ENCODE peak calls at places on chromosomes 5 and 9, in six cellular contexts. L is mesendoderm, E is neuronal stem cell, G is IMR-90, B is H9, Y is mesenchymal stem cell. O is an unnamed sample.

GRCh38 chr9:21317956-21318923 is 13.1 kb upstream of the IFNA5 start:
- DNase-seq in L (peak; percentile 41), E (peak; percentile 29), G (peak; percentile 50), B (no peak), Y (peak; percentile 56), O (peak; percentile 10)

GRCh38 chr5:176391479-176391878 is 2.9 kb downstream of the HIGD2A start:
- DNase-seq in L (peak; percentile 22), E (no peak), G (no peak), B (no peak), Y (no peak), O (no peak)

GRCh38 chr9:105150991-105151685 is 93.3 kb upstream of the SLC44A1 start:
- DNase-seq in L (no peak), E (no peak), G (peak; percentile 69), B (no peak), Y (peak; percentile 51), O (peak; percentile 58)

GRCh38 chr9:101486693-101487442 is 46.8 kb upstream of the RNF20 start:
- DNase-seq in L (peak; percentile 85), E (peak; percentile 69), G (peak; percentile 54), B (peak; percentile 89), Y (peak; percentile 72), O (no peak)

GRCh38 chr5:148760945-148761638 is 65.3 kb upstream of the ADRB2 start:
- DNase-seq in L (no peak), E (no peak), G (no peak), B (no peak), Y (no peak), O (no peak)

GRCh38 chr5:56440871-56441740 is 208.0 kb upstream of the ANKRD55 start:
- DNase-seq in L (no peak), E (no peak), G (peak; percentile 88), B (no peak), Y (peak; percentile 91), O (peak; percentile 52)

GRCh38 chr9:127143920-127144465 is 21.6 kb upstream of the ANGPTL2 start:
- DNase-seq in L (no peak), E (no peak), G (no peak), B (no peak), Y (no peak), O (no peak)

GRCh38 chr5:139392678-139393496 is 2.0 kb downstream of the PROB1 start:
- DNase-seq in L (peak; percentile 91), E (no peak), G (no peak), B (peak; percentile 91), Y (peak; percentile 64), O (peak; percentile 26)

GRCh38 chr9:21434202-21435014 is 5.8 kb upstream of the IFNA1 start:
- DNase-seq in L (peak; percentile 66), E (no peak), G (peak; percentile 73), B (no peak), Y (peak; percentile 60), O (peak; percentile 91)

GRCh38 chr5:33764786-33765185 is 127.0 kb downstream of the ADAMTS12 start:
- DNase-seq in L (no peak), E (no peak), G (no peak), B (no peak), Y (no peak), O (no peak)

GRCh38 chr5:96090205-96090604 is 128.6 kb upstream of the ELL2 start:
- DNase-seq in L (no peak), E (no peak), G (no peak), B (no peak), Y (no peak), O (no peak)

GRCh38 chr9:89529243-89530030 is 31.5 kb upstream of the SEMA4D start:
- DNase-seq in L (no peak), E (no peak), G (no peak), B (no peak), Y (no peak), O (no peak)

GRCh38 chr9:134936021-134936761 is 18.5 kb upstream of the FCN1 start:
- DNase-seq in L (peak; percentile 26), E (no peak), G (no peak), B (no peak), Y (no peak), O (no peak)

GRCh38 chr5:16983022-16983639 is 47.0 kb upstream of the MYO10 start:
- DNase-seq in L (no peak), E (no peak), G (no peak), B (no peak), Y (peak; percentile 55), O (no peak)

GRCh38 chr5:16593013-16593412 is 23.8 kb downstream of the RETREG1 start:
- DNase-seq in L (no peak), E (no peak), G (no peak), B (no peak), Y (no peak), O (no peak)

GRCh38 chr9:37575511-37575914 is 667 bp downstream of the FBXO10 start:
- DNase-seq in L (no peak), E (no peak), G (no peak), B (no peak), Y (peak; percentile 39), O (no peak)

GRCh38 chr9:127448112-127448805 is 2.9 kb downstream of the RPL12 start:
- DNase-seq in L (no peak), E (no peak), G (no peak), B (no peak), Y (no peak), O (no peak)

GRCh38 chr5:180785794-180786221 is 16.8 kb downstream of the MGAT1 start:
- DNase-seq in L (peak; percentile 94), E (peak; percentile 62), G (peak; percentile 64), B (peak; percentile 88), Y (peak; percentile 31), O (peak; percentile 94)

GRCh38 chr5:100777680-100778281 is 125.3 kb downstream of the ST8SIA4 start:
- DNase-seq in L (peak; percentile 25), E (no peak), G (peak; percentile 89), B (no peak), Y (peak; percentile 81), O (no peak)

GRCh38 chr9:69122391-69123141 is 51.5 kb upstream of the TJP2 start:
- DNase-seq in L (peak; percentile 80), E (peak; percentile 38), G (peak; percentile 84), B (peak; percentile 43), Y (peak; percentile 64), O (peak; percentile 79)

GRCh38 chr5:142821733-142822487 is 51.7 kb downstream of the ARHGAP26 start:
- DNase-seq in L (no peak), E (no peak), G (peak; percentile 93), B (no peak), Y (peak; percentile 82), O (peak; percentile 38)

GRCh38 chr5:142819292-142819691 is 49.1 kb downstream of the ARHGAP26 start:
- DNase-seq in L (no peak), E (no peak), G (no peak), B (no peak), Y (no peak), O (peak; percentile 78)

GRCh38 chr5:142819816-142820215 is 49.6 kb downstream of the ARHGAP26 start:
- DNase-seq in L (no peak), E (no peak), G (peak; percentile 57), B (no peak), Y (no peak), O (no peak)

GRCh38 chr5:142820447-142820846 is 50.3 kb downstream of the ARHGAP26 start:
- DNase-seq in L (no peak), E (no peak), G (no peak), B (no peak), Y (no peak), O (no peak)

GRCh38 chr5:142821027-142821732 is 51.0 kb downstream of the ARHGAP26 start:
- DNase-seq in L (no peak), E (no peak), G (no peak), B (no peak), Y (no peak), O (no peak)
- H3K4me1 ChIP-seq in L (peaks cover 3% of the 10 kb centered on the region), E (peaks cover 9% of the 10 kb centered on the region), G (peaks cover 21% of the 10 kb centered on the region), B (peaks cover 11% of the 10 kb centered on the region), Y (peaks cover 38% of the 10 kb centered on the region), O (peaks cover 8% of the 10 kb centered on the region)

GRCh38 chr9:130526854-130527650 is 52.3 kb upstream of the FUBP3 start:
- DNase-seq in L (no peak), E (no peak), G (no peak), B (no peak), Y (no peak), O (no peak)
- H2AK5ac ChIP-seq in L (no peak overlapping the region), E (peak overlapping the region; percentile 82), G (no peak overlapping the region), B (no peak overlapping the region), Y (no peak overlapping the region), O (no peak overlapping the region)

GRCh38 chr5:135978212-135978631 is 23.4 kb upstream of the LECT2 start:
- DNase-seq in L (peak; percentile 87), E (no peak), G (no peak), B (no peak), Y (no peak), O (no peak)

GRCh38 chr5:135976216-135976615 is 21.4 kb upstream of the LECT2 start:
- DNase-seq in L (no peak), E (no peak), G (no peak), B (no peak), Y (no peak), O (no peak)

GRCh38 chr5:135977375-135977928 is 22.7 kb upstream of the LECT2 start:
- DNase-seq in L (peak; percentile 90), E (peak; percentile 65), G (peak; percentile 30), B (peak; percentile 93), Y (peak; percentile 84), O (peak; percentile 81)

GRCh38 chr5:135974019-135974600 is 19.3 kb upstream of the LECT2 start:
- DNase-seq in L (no peak), E (no peak), G (no peak), B (no peak), Y (no peak), O (no peak)

DNA sequence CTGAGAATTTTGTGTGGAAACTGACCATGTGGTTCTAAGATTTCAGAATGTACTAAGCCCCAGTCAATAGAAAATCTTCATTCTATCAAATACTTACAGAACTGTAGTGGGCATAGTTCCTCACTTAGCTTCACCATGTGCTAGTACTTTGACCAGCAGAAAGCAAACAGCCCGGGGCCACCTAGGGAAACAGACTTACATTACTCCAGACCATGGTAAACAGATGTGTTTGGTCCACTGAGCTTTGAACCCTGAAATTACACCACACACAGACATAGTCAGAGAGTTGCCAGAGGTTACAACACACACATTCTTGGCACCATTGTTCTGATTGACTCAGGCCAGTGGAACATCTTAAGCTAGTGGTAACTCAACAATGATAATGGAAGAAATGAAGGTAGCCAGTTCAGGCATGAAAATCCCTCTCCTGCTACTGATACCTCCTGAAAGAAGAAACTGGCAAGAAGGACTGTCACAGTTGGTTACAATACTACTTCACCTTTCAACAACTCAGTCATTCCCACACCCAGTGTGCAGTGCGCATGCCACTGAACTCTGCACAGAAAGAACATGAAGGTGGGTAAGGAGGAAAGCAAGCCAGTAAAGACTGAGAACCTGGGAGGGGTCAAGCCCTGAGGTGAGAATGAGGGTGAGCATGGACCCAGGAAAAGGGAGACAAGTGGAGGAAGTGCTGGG is 18.7 kb upstream of the LECT2 start:
- DNase-seq in L (no peak), E (no peak), G (peak; percentile 75), B (no peak), Y (peak; percentile 59), O (no peak)
- H3K23ac ChIP-seq in L (no peak overlapping the region), E (no peak overlapping the region), G (no peak overlapping the region), B (no peak overlapping the region), Y (no peak overlapping the region), O (no peak overlapping the region)

GRCh38 chr5:92944903-92945629 is 636.0 kb downstream of the NR2F1-AS1 start:
- DNase-seq in L (no peak), E (no peak), G (peak; percentile 69), B (no peak), Y (no peak), O (no peak)

GRCh38 chr5:92946546-92946945 is 634.5 kb downstream of the NR2F1-AS1 start:
- DNase-seq in L (no peak), E (no peak), G (no peak), B (no peak), Y (no peak), O (no peak)

GRCh38 chr5:92945630-92946097 is 635.4 kb downstream of the NR2F1-AS1 start:
- DNase-seq in L (no peak), E (no peak), G (peak; percentile 28), B (no peak), Y (no peak), O (no peak)

GRCh38 chr5:92942762-92943161 is 638.3 kb downstream of the NR2F1-AS1 start:
- DNase-seq in L (no peak), E (no peak), G (no peak), B (no peak), Y (no peak), O (no peak)

GRCh38 chr5:92944337-92944736 is 636.7 kb downstream of the NR2F1-AS1 start:
- DNase-seq in L (no peak), E (no peak), G (no peak), B (no peak), Y (no peak), O (no peak)
- H3K4me1 ChIP-seq in L (no peaks in the 10 kb centered on the region), E (peaks cover 12% of the 10 kb centered on the region), G (peaks cover 4% of the 10 kb centered on the region), B (no peaks in the 10 kb centered on the region), Y (peaks cover 5% of the 10 kb centered on the region), O (peaks cover 4% of the 10 kb centered on the region)